ENCODE peak calls at places on chromosomes 13 and 19, in six cellular contexts. J, T, F, Z, W and K are unnamed samples.

GRCh38 chr19:55373993-55374757 is 2.5 kb upstream of the TMEM190 start:
- DNase-seq in J (no peak), T (no peak), F (peak), Z (no peak), W (no peak), K (no peak)

GRCh38 chr19:18495204-18495911 is 26.5 kb downstream of the ELL start:
- DNase-seq in J (no peak), T (no peak), F (no peak), Z (no peak), W (no peak), K (no peak)

GRCh38 chr19:13078897-13079541 is 23.6 kb downstream of the LYL1 start:
- DNase-seq in J (no peak), T (no peak), F (peak), Z (no peak), W (peak), K (no peak)

GRCh38 chr19:1812426-1813196 is 535 bp upstream of the ATP8B3 start:
- DNase-seq in J (peak), T (peak), F (peak), Z (peak), W (peak), K (peak)

GRCh38 chr13:29362849-29363604 is 232.5 kb downstream of the SLC7A1 start:
- DNase-seq in J (no peak), T (no peak), F (peak), Z (no peak), W (peak), K (peak)

GRCh38 chr19:30307191-30307974 is 64.8 kb upstream of the ZNF536 start:
- DNase-seq in J (no peak), T (no peak), F (no peak), Z (no peak), W (no peak), K (no peak)

GRCh38 chr19:30228113-30228725 is 144.0 kb upstream of the ZNF536 start:
- DNase-seq in J (no peak), T (no peak), F (peak), Z (no peak), W (no peak), K (no peak)

GRCh38 chr19:1746401-1747284 is 6.7 kb upstream of the ONECUT3 start:
- DNase-seq in J (no peak), T (no peak), F (peak), Z (no peak), W (no peak), K (no peak)

GRCh38 chr13:33229446-33230177 is 55.9 kb downstream of the STARD13 start:
- DNase-seq in J (no peak), T (no peak), F (no peak), Z (no peak), W (no peak), K (no peak)

GRCh38 chr13:64755961-64756360 is 2474.2 kb downstream of the PCDH9 start:
- DNase-seq in J (no peak), T (no peak), F (no peak), Z (no peak), W (no peak), K (no peak)

GRCh38 chr19:49912965-49913685 is 15.9 kb upstream of the ATF5 start:
- DNase-seq in J (no peak), T (no peak), F (no peak), Z (no peak), W (no peak), K (no peak)
- H3K4me3 ChIP-seq in J (no peak), T (no peak), F (no peak), Z (no peak), W (no peak), K (no peak)

GRCh38 chr19:47608074-47608907 is 643 bp upstream of the BICRA start:
- DNase-seq in J (peak), T (peak), F (peak), Z (peak), W (peak), K (no peak)
- TF ChIP-seq CTCF in J (no peak), T (peak), F (peak), Z (peak), W (no peak), K (peak)

DNA sequence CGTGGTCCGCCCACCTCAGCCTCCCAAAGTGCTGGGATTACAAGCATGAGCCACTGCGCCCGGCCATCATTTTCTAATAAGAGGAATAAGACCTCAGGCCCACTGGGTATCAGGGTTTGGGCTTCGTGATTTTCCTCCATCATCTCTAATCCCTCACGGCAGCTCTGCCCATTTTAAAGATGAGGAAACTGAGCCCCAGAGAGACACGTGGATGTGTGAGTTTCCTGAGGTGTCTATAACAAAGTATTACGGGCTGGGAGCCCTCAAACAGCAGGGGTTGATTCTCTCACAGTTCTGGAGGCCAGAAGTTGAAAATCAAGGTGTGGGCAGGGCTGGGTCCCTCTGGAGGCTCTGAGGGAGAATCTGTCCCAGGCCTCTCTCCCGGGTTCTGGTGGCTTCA is 33.7 kb downstream of the MYO9B start:
- DNase-seq in J (no peak), T (no peak), F (no peak), Z (no peak), W (no peak), K (no peak)
- H3K4me3 ChIP-seq in J (peak), T (no peak), F (no peak), Z (no peak), W (no peak), K (no peak)

GRCh38 chr13:44212633-44213387 is 160.8 kb upstream of the SERP2 start:
- DNase-seq in J (no peak), T (no peak), F (peak), Z (peak), W (no peak), K (no peak)
- TF ChIP-seq CTCF in J (no peak), T (no peak), F (no peak), Z (no peak), W (no peak), K (no peak)

GRCh38 chr19:49544154-49544553 is 16.4 kb downstream of the RCN3 start:
- DNase-seq in J (no peak), T (no peak), F (no peak), Z (no peak), W (no peak), K (no peak)

GRCh38 chr19:49551531-49551930 is 23.7 kb downstream of the RCN3 start:
- DNase-seq in J (no peak), T (no peak), F (no peak), Z (no peak), W (no peak), K (no peak)

GRCh38 chr19:49543032-49543431 is 15.2 kb downstream of the RCN3 start:
- DNase-seq in J (peak), T (no peak), F (no peak), Z (no peak), W (no peak), K (no peak)

GRCh38 chr19:49549045-49549444 is 21.2 kb downstream of the RCN3 start:
- DNase-seq in J (no peak), T (no peak), F (no peak), Z (no peak), W (no peak), K (no peak)

GRCh38 chr19:49546825-49547565 is 19.2 kb downstream of the RCN3 start:
- DNase-seq in J (no peak), T (peak), F (peak), Z (no peak), W (no peak), K (peak)
- H3K4me3 ChIP-seq in J (no peak), T (no peak), F (no peak), Z (no peak), W (no peak), K (no peak)

GRCh38 chr19:46025825-46026224 is 3.0 kb upstream of the PGLYRP1 start:
- DNase-seq in J (no peak), T (no peak), F (no peak), Z (no peak), W (no peak), K (no peak)
- TF ChIP-seq CTCF in J (no peak), T (no peak), F (no peak), Z (no peak), W (no peak), K (no peak)

GRCh38 chr13:99968521-99969367 is 2.8 kb downstream of the ZIC5 start:
- DNase-seq in J (peak), T (no peak), F (no peak), Z (no peak), W (no peak), K (no peak)

GRCh38 chr13:99969934-99970760 is 1.4 kb downstream of the ZIC5 start:
- DNase-seq in J (peak), T (no peak), F (no peak), Z (no peak), W (no peak), K (no peak)

GRCh38 chr13:99969368-99969933 is 2.1 kb downstream of the ZIC5 start:
- DNase-seq in J (peak), T (no peak), F (no peak), Z (no peak), W (no peak), K (no peak)

GRCh38 chr13:99967498-99967883 is 4.1 kb downstream of the ZIC5 start:
- DNase-seq in J (no peak), T (no peak), F (no peak), Z (no peak), W (no peak), K (no peak)

DNA sequence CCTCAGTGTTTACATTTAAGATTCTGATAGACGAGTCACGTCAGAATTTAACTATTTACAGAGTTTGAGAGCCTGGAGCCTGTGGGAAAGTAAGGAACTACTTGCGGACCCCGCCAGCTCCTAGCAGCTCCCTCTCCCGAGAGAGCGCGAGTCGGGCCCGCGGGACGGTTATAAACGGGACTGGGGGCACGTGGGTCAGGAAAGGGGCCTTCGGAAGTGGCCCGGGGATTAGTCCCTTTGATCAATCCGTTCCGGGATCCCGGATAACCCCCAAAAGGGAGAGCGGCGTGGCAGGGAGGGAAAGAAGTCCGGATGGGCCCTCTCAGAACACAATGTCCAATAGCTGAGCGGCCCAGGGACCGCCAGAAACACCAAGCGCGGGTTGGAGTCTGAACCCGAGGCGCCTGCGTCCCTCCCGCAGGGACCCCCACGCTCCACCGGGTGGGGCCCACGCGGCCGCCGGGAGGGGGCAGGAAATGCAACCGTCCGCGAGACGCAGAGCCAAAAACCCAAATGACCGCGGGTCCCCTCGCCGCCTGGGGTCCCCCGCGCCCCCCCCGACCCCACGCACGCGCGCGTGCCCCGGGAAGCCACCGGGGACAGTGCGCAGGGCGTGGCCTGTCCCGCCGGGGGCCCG is 3.6 kb downstream of the ZIC5 start:
- DNase-seq in J (peak), T (no peak), F (no peak), Z (no peak), W (no peak), K (no peak)
- H3K4me3 ChIP-seq in J (no peak), T (peak), F (no peak), Z (peak), W (no peak), K (peak)